ENCODE peak calls at places on chromosomes 5 and 9, in four cellular contexts. I, D, M and P are unnamed samples.

GRCh38 chr5:165616550-165617430 is 2111.4 kb downstream of the MAT2B start:
- DNase-seq in I (no peak), D (no peak), M (peak; percentile 88), P (no peak)

GRCh38 chr9:113989781-113990569 is 88.1 kb downstream of the AMBP start:
- DNase-seq in I (no peak), D (no peak), M (no peak), P (no peak)

GRCh38 chr9:22913026-22913425 is 466.4 kb downstream of the DMRTA1 start:
- DNase-seq in I (no peak), D (no peak), M (peak; percentile 2), P (no peak)

GRCh38 chr5:84181093-84181492 is 203.6 kb downstream of the EDIL3 start:
- DNase-seq in I (no peak), D (no peak), M (no peak), P (peak; percentile 4)

GRCh38 chr9:114282926-114283325 is 40.0 kb upstream of the ORM1 start:
- DNase-seq in I (no peak), D (peak; percentile 73), M (peak; percentile 84), P (no peak)

GRCh38 chr5:108206707-108207106 is 175.2 kb downstream of the FBXL17 start:
- DNase-seq in I (no peak), D (no peak), M (no peak), P (no peak)

GRCh38 chr5:158170060-158170459 is 311.1 kb upstream of the CLINT1 start:
- DNase-seq in I (no peak), D (no peak), M (no peak), P (no peak)

GRCh38 chr5:93305984-93306383 is 275.0 kb downstream of the NR2F1-AS1 start:
- DNase-seq in I (no peak), D (no peak), M (no peak), P (peak; percentile 15)

GRCh38 chr5:172530406-172530805 is 76.1 kb upstream of the SH3PXD2B start:
- DNase-seq in I (no peak), D (no peak), M (no peak), P (no peak)

GRCh38 chr9:136172412-136173079 is 32.4 kb downstream of the LHX3 start:
- DNase-seq in I (no peak), D (no peak), M (no peak), P (no peak)

GRCh38 chr5:19369048-19369447 is 619.0 kb downstream of the CDH18 start:
- DNase-seq in I (no peak), D (no peak), M (no peak), P (no peak)

GRCh38 chr5:144390133-144390532 is 219.5 kb downstream of the KCTD16 start:
- DNase-seq in I (no peak), D (no peak), M (peak; percentile 3), P (no peak)

GRCh38 chr5:78779771-78780616 is 131.4 kb upstream of the LHFPL2 start:
- DNase-seq in I (no peak), D (peak; percentile 70), M (peak; percentile 99), P (no peak)

GRCh38 chr5:76546497-76547102 is 76.6 kb downstream of the F2RL2 start:
- DNase-seq in I (no peak), D (no peak), M (no peak), P (peak; percentile 34)

GRCh38 chr9:114048533-114049452 is 29.3 kb downstream of the AMBP start:
- DNase-seq in I (peak; percentile 6), D (no peak), M (no peak), P (no peak)

GRCh38 chr5:29001666-29002065 is 1963.3 kb upstream of the CDH9 start:
- DNase-seq in I (no peak), D (no peak), M (no peak), P (no peak)

GRCh38 chr5:150503386-150503785 is 4.5 kb upstream of the NDST1 start:
- DNase-seq in I (no peak), D (no peak), M (no peak), P (no peak)

GRCh38 chr5:180468732-180469585 is 25.2 kb upstream of the CNOT6 start:
- DNase-seq in I (no peak), D (no peak), M (no peak), P (no peak)

GRCh38 chr5:142977363-142978051 is 207.3 kb downstream of the ARHGAP26 start:
- DNase-seq in I (no peak), D (no peak), M (peak; percentile 53), P (peak; percentile 77)

DNA sequence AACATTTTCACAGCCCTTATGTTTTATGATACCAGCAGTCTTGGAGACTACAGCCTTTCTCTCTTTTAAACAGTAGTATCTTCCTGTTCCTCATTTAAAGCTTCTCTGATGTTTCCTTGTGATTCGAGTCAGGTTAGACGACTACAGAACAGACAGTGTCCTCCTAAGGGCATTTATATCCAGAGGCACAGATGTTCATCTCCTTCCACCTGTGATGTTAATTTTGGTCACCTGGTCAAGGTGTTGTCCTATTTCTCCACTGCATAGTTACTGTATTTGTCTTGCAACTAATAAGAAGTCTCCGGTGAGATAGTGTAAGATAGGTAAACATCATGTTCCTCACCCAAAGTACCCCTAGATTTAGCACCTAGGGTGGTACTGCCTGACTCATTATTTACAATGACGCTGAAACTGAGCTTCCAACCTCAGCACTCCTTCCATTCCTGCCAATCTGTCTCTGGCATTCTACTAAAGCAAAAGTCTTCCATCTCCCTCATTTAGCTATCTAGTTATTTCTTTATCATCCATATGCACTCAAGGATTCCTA is 20.7 kb downstream of the TTC39B start:
- DNase-seq in I (no peak), D (no peak), M (no peak), P (no peak)
- TF ChIP-seq CTCF in I (no peak), D (no peak), M (no peak), P (no peak)

GRCh38 chr5:177457239-177458121 is 10.9 kb downstream of the PRR7 start:
- DNase-seq in I (peak; percentile 52), D (peak; percentile 87), M (peak; percentile 97), P (peak; percentile 96)

GRCh38 chr5:177454397-177455035 is 7.9 kb downstream of the PRR7 start:
- DNase-seq in I (peak; percentile 93), D (no peak), M (peak; percentile 82), P (peak; percentile 93)

GRCh38 chr5:177455036-177455660 is 8.5 kb downstream of the PRR7 start:
- DNase-seq in I (peak; percentile 89), D (no peak), M (peak; percentile 54), P (peak; percentile 93)

GRCh38 chr5:177456591-177456964 is 10.0 kb downstream of the PRR7 start:
- DNase-seq in I (no peak), D (no peak), M (no peak), P (no peak)

GRCh38 chr5:177455661-177456590 is 9.3 kb downstream of the PRR7 start:
- DNase-seq in I (peak; percentile 98), D (no peak), M (peak; percentile 90), P (peak; percentile 96)
- H3K4me3 ChIP-seq in I (peak overlapping the region; percentile 76), D (peak overlapping the region; percentile 41), M (peak overlapping the region; percentile 27), P (peak overlapping the region; percentile 51)

DNA sequence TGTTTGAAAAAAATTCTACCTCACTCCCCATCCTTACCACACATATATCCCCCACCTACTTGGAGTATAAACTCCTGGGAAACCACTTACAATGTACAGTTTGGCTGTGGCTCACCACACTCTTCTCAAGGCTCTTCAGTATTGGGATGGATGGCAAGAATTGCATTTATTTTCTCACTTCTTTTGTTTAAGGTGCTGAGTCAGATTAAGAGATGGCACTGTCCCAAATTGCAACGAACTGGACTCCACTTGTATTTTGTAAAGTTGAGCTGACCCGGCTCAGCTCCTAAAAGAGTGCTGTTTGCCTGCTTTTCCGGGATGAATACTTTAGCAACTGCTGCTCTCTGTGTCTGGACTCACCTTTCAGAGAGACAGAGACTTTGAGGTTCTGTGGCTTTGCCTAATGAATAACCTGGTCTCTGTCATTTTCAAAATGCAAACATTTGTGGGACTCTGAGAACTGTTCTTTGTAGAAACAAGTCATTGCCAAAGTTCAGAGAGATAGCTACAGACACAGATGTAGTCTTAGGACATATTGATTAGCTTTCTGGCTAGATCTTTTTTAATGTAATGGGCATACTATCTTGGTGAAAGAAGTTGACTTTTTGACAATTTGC is 42.2 kb downstream of the PPP2R2B start:
- DNase-seq in I (no peak), D (no peak), M (no peak), P (no peak)
- TF ChIP-seq CTCF in I (no peak), D (no peak), M (no peak), P (no peak)

GRCh38 chr9:73753171-73753570 is 601.5 kb downstream of the ANXA1 start:
- DNase-seq in I (no peak), D (no peak), M (no peak), P (no peak)
- H3K4me3 ChIP-seq in I (no peak overlapping the region), D (no peak overlapping the region), M (no peak overlapping the region), P (no peak overlapping the region)

GRCh38 chr9:12464910-12465512 is 228.2 kb upstream of the TYRP1 start:
- DNase-seq in I (no peak), D (no peak), M (peak; percentile 38), P (peak; percentile 28)
- TF ChIP-seq CTCF in I (peak; percentile 30), D (peak; percentile 59), M (peak; percentile 28), P (peak; percentile 53)

DNA sequence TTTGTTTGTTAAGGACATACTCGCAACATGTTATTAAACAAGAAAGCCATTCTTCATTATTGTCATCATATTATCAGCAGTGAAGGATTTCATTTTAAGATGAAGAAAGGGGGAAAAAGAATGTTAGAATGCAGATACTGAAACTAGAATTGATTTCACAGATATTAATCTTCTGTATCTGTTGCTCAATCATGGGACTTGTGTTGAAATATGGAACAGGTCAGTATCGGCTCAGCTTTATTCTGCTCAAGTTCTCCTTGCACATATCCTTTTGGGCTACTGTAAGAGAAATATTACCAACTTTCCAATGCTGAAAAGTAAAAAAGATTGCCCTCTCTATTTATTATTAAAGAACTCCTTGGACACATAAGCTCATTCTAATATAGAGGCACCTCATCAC is 13.8 kb upstream of the ANXA1 start:
- DNase-seq in I (no peak), D (no peak), M (no peak), P (no peak)
- H3K4me3 ChIP-seq in I (no peak overlapping the region), D (no peak overlapping the region), M (no peak overlapping the region), P (no peak overlapping the region)

GRCh38 chr5:82799346-82800077 is 277.7 kb downstream of the TMEM167A start:
- DNase-seq in I (no peak), D (no peak), M (peak; percentile 23), P (no peak)
- TF ChIP-seq CTCF in I (no peak), D (no peak), M (no peak), P (no peak)

GRCh38 chr9:104774831-104775573 is 11.1 kb downstream of the NIPSNAP3B start:
- DNase-seq in I (peak; percentile 47), D (no peak), M (no peak), P (peak; percentile 80)

GRCh38 chr9:104775574-104775936 is 11.6 kb downstream of the NIPSNAP3B start:
- DNase-seq in I (no peak), D (no peak), M (no peak), P (peak; percentile 65)

GRCh38 chr9:104773118-104773517 is 9.2 kb downstream of the NIPSNAP3B start:
- DNase-seq in I (no peak), D (no peak), M (no peak), P (no peak)

GRCh38 chr9:104772707-104773106 is 8.8 kb downstream of the NIPSNAP3B start:
- DNase-seq in I (peak; percentile 30), D (no peak), M (no peak), P (peak; percentile 46)

DNA sequence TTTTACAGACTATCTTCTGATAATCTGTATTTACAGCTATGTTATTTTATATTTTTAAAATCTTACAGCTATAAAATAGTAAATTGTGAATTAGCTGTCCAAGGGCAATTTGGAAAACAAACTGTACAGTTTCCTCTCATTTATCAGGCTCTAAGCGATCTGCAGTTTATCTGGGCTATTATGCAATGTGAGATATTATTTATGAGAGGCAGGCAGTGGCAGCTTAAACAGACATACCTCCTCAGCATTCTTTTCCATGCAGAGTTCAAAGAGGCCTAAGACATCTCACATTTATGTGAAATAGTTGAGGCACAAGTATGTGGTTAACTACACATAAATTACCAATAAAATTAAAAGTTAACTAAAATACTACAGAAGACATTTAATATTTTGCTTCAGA is 10.2 kb downstream of the NIPSNAP3B start:
- DNase-seq in I (no peak), D (no peak), M (no peak), P (no peak)
- H3K4me3 ChIP-seq in I (no peak overlapping the region), D (no peak overlapping the region), M (no peak overlapping the region), P (peak overlapping the region; percentile 52)

GRCh38 chr9:31916591-31917223 is 467.7 kb upstream of the ACO1 start:
- DNase-seq in I (no peak), D (no peak), M (no peak), P (peak; percentile 13)
- TF ChIP-seq CTCF in I (no peak), D (no peak), M (no peak), P (peak; percentile 21)